ENCODE peak calls at places on chromosomes 16 and 17, in eight cellular contexts. O is tibial nerve, I is ovary, Z is GM12878, M is A549, N is HCT116, Y is body of pancreas, R is spleen. B is an unnamed sample. For H3K4me1, the result is how much of the 10 kb centered on the place peaks cover.

GRCh38 chr17:16044484-16044883 is 44.9 kb downstream of the TTC19 start:
- DNase-seq in O (no peak), I (no peak), Z (no peak), M (no peak), N (no peak), Y (no peak), R (no peak), B (no peak)

GRCh38 chr17:3845361-3845753 is 689 bp downstream of the NCBP3 start:
- DNase-seq in O (no peak), I (no peak), Z (no peak), M (no peak), N (no peak), Y (no peak), R (no peak), B (no peak)

GRCh38 chr17:29549169-29549935 is 17.5 kb downstream of the ABHD15 start:
- DNase-seq in O (no peak), I (no peak), Z (no peak), M (no peak), N (no peak), Y (no peak), R (no peak), B (no peak)

GRCh38 chr17:17812211-17813054 is 24.4 kb downstream of the SREBF1 start:
- DNase-seq in O (peak), I (peak), Z (no peak), M (peak), N (no peak), Y (peak), R (peak), B (peak)

GRCh38 chr17:12070561-12070960 is 49.9 kb downstream of the MAP2K4 start:
- DNase-seq in O (no peak), I (no peak), Z (no peak), M (no peak), N (no peak), Y (no peak), R (no peak), B (no peak)

GRCh38 chr16:85042126-85042525 is 14.5 kb downstream of the KIAA0513 start:
- DNase-seq in O (no peak), I (no peak), Z (no peak), M (no peak), N (no peak), Y (no peak), R (no peak), B (no peak)

GRCh38 chr16:85126731-85127662 is 14.7 kb upstream of the CIBAR2 start:
- DNase-seq in O (no peak), I (peak), Z (no peak), M (no peak), N (no peak), Y (no peak), R (no peak), B (peak)

GRCh38 chr17:37068266-37068665 is 119.5 kb downstream of the AATF start:
- DNase-seq in O (no peak), I (no peak), Z (no peak), M (no peak), N (no peak), Y (no peak), R (no peak), B (peak)

GRCh38 chr16:31455601-31456314 is 3.5 kb upstream of the ARMC5 start:
- DNase-seq in O (no peak), I (no peak), Z (no peak), M (peak), N (no peak), Y (no peak), R (no peak), B (peak)

GRCh38 chr16:88697831-88698693 is 8.1 kb downstream of the RNF166 start:
- DNase-seq in O (no peak), I (no peak), Z (no peak), M (no peak), N (no peak), Y (no peak), R (no peak), B (no peak)

GRCh38 chr17:57872536-57872935 is 22.7 kb upstream of the MRPS23 start:
- DNase-seq in O (no peak), I (no peak), Z (no peak), M (no peak), N (no peak), Y (no peak), R (no peak), B (no peak)
- H3K4me1 ChIP-seq in O (under half), I (under half), Z (under half), M (half or more), N (half or more), Y (under half), R (half or more), B (half or more)

DNA sequence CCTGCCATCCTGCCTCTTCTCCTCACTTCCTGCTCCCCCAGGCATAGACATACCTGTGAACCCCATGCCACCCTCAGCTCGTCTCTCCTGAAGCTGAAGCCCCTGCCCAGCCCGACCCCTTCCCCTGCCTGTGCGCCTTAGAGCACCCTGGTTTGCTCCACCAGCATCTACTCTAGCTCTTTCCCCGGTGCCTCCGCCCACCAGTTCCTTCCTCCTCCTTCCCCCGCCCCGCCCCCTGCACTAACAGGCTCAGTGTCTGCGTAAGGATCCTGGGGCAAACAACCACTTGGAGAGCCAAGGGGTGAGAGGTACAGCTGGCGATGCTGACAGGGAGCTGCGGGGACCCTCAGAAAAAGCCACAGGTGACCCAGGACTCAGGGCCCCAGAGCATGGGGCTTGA is 1.9 kb downstream of the GPR142 start:
- DNase-seq in O (peak), I (no peak), Z (no peak), M (no peak), N (no peak), Y (peak), R (peak), B (no peak)
- H3K4me3 ChIP-seq in O (no peak), I (no peak), Z (no peak), M (no peak), N (no peak), Y (no peak), R (peak), B (no peak)

GRCh38 chr16:73051903-73052302 is 4.0 kb upstream of the ZFHX3 start:
- DNase-seq in O (no peak), I (no peak), Z (no peak), M (no peak), N (no peak), Y (no peak), R (no peak), B (no peak)
- TF ChIP-seq POLR2A in O (no peak), I (no peak), Z (no peak), M (no peak), N (no peak), Y (no peak), R (no peak), B (no peak)

GRCh38 chr17:49760296-49760695 is 3.6 kb downstream of the FAM117A start:
- DNase-seq in O (no peak), I (no peak), Z (no peak), M (no peak), N (no peak), Y (no peak), R (no peak), B (no peak)
- H3K4me1 ChIP-seq in O (under half), I (under half), Z (under half), M (under half), N (under half), Y (under half), R (half or more), B (under half)

GRCh38 chr17:8224891-8225812 is 14.8 kb upstream of the AURKB start:
- DNase-seq in O (no peak), I (no peak), Z (no peak), M (no peak), N (no peak), Y (no peak), R (no peak), B (no peak)

GRCh38 chr17:8225813-8226535 is 15.6 kb upstream of the AURKB start:
- DNase-seq in O (peak), I (peak), Z (peak), M (peak), N (peak), Y (peak), R (no peak), B (no peak)

GRCh38 chr17:8226536-8227237 is 16.3 kb upstream of the AURKB start:
- DNase-seq in O (peak), I (peak), Z (peak), M (peak), N (peak), Y (peak), R (peak), B (peak)

GRCh38 chr17:8223356-8224063 is 13.1 kb upstream of the AURKB start:
- DNase-seq in O (peak), I (peak), Z (no peak), M (peak), N (no peak), Y (peak), R (peak), B (peak)

GRCh38 chr17:8227238-8227581 is 16.8 kb upstream of the AURKB start:
- DNase-seq in O (no peak), I (no peak), Z (no peak), M (no peak), N (no peak), Y (no peak), R (no peak), B (no peak)
- H3K4me3 ChIP-seq in O (peak), I (peak), Z (no peak), M (peak), N (no peak), Y (no peak), R (peak), B (no peak)

GRCh38 chr17:19507673-19508326 is 25.9 kb upstream of the SLC47A1 start:
- DNase-seq in O (peak), I (peak), Z (peak), M (peak), N (peak), Y (peak), R (peak), B (peak)
- TF ChIP-seq POLR2A in O (peak), I (peak), Z (no peak), M (peak), N (no peak), Y (peak), R (no peak), B (peak)

DNA sequence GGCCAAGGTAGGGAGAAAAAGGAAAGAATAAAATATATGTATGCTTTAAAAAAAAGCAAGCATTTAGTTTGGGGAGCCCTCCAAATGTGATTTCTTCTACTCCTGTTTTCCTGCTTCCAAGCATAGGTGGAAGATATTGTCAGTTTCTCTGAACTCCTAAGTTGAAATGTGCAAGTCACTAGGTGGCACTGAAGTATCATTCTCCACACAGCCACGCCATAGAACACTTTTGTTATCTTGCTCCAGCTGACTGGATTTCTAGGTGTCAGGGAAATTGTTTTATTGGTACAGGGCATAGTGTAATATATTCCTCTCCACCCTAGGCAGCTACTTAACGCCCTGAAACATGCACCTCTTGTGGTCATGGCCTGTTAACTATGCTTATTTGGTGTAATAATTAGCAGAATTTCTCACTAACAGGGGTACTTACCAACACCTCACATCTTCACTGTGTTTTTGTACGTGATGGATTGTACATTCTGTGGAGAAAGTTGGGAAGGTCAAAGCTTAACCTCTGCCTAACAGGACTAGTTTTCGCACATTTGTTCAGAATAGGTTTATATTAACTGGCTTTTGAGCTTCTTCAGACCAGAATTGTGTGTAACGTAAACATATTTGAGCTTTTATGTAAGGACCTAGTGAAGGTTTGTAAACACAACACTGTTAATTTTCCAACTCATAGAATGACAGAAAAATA is 69.3 kb downstream of the FTO start:
- DNase-seq in O (peak), I (no peak), Z (peak), M (peak), N (no peak), Y (peak), R (no peak), B (no peak)
- H3K4me1 ChIP-seq in O (under half), I (under half), Z (under half), M (half or more), N (under half), Y (under half), R (half or more), B (under half)

DNA sequence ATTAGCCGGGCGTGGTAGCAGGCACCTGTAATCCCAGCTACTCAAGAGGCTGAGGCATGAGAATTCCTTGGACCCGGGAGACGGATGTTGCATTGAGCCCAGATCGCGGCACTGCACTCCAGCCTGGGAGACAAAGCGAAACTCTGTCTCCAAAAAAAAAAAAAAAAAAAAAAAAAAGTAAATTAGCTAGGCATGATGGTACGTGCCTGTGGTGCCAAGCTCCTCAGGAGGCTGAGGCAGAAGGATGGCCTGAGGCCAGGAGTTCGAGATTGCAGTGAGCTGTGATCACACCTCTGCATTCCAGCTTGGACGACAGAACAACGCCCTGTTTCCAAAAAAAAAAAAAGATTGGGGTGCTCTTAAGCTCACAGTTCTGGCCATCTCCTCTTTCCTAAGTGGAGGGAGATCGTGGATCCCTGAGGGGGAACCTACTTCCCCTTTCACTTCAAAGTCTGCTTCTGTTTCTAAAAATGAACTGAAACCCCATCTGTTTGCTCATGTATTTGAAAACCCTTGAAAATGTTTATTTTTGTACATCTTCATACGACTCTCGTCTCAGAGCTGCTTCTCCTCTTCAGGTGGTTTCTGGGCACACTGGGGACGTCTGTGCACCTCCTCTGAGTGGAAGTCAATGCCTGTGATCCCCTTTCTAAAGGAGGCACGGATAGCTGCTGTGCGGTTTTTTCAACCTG is 138.7 kb downstream of the PRKCA start:
- DNase-seq in O (no peak), I (no peak), Z (peak), M (no peak), N (no peak), Y (no peak), R (no peak), B (no peak)
- H3K4me3 ChIP-seq in O (no peak), I (no peak), Z (peak), M (no peak), N (no peak), Y (no peak), R (no peak), B (no peak)

GRCh38 chr17:27475070-27475673 is 18.9 kb downstream of the KSR1 start:
- DNase-seq in O (no peak), I (no peak), Z (no peak), M (no peak), N (no peak), Y (no peak), R (no peak), B (no peak)

GRCh38 chr17:27475981-27476895 is 20.0 kb downstream of the KSR1 start:
- DNase-seq in O (no peak), I (no peak), Z (no peak), M (no peak), N (no peak), Y (no peak), R (peak), B (no peak)

GRCh38 chr17:27471321-27472269 is 15.3 kb downstream of the KSR1 start:
- DNase-seq in O (no peak), I (no peak), Z (peak), M (peak), N (peak), Y (no peak), R (no peak), B (no peak)

GRCh38 chr17:27473190-27473747 is 17.0 kb downstream of the KSR1 start:
- DNase-seq in O (no peak), I (no peak), Z (no peak), M (no peak), N (no peak), Y (no peak), R (no peak), B (no peak)

GRCh38 chr17:27473748-27474609 is 17.7 kb downstream of the KSR1 start:
- DNase-seq in O (no peak), I (no peak), Z (peak), M (no peak), N (no peak), Y (peak), R (no peak), B (no peak)
- TF ChIP-seq POLR2A in O (no peak), I (no peak), Z (no peak), M (no peak), N (no peak), Y (no peak), R (no peak), B (no peak)